ENCODE peak calls at places on chromosome 9, in four cellular contexts. M, B, Z and K are unnamed samples.

GRCh38 chr9:107174441-107174840 is 108.6 kb upstream of the RAD23B start:
- DNase-seq in Z (no peak), M (no peak), B (no peak), K (no peak)

GRCh38 chr9:120759755-120760400 is 33.3 kb downstream of the FBXW2 start:
- DNase-seq in B (no peak), M (no peak), Z (no peak), K (no peak)

GRCh38 chr9:133048595-133048994 is 13.2 kb upstream of the CEL start:
- DNase-seq in Z (no peak), M (peak), B (no peak), K (peak)

GRCh38 chr9:83596899-83597504 is 25.9 kb upstream of the IDNK start:
- DNase-seq in B (no peak), M (peak), Z (no peak), K (peak)

GRCh38 chr9:130846487-130847305 is 11.6 kb downstream of the ABL1 start:
- DNase-seq in M (peak), B (no peak), Z (no peak), K (no peak)

GRCh38 chr9:135103001-135103446 is 15.6 kb downstream of the OLFM1 start:
- DNase-seq in Z (no peak), B (no peak), M (no peak), K (no peak)

GRCh38 chr9:20620658-20621552 is 1.4 kb downstream of the MLLT3 start:
- DNase-seq in M (peak), Z (peak), B (peak), K (peak)

GRCh38 chr9:129823163-129823933 is 588 bp downstream of the TOR1A start:
- DNase-seq in M (peak), Z (no peak), B (peak), K (peak)

GRCh38 chr9:110128664-110129329 is 79.2 kb downstream of the C9orf152 start:
- DNase-seq in Z (no peak), M (no peak), B (no peak), K (no peak)

GRCh38 chr9:137000177-137000930 is 4.0 kb upstream of the CLIC3 start:
- DNase-seq in Z (no peak), B (no peak), M (no peak), K (peak)

GRCh38 chr9:21967169-21967568 is 27.0 kb downstream of the CDKN2A start:
- DNase-seq in M (no peak), Z (no peak), B (no peak), K (no peak)

GRCh38 chr9:79684711-79685575 is 113.2 kb downstream of the TLE4 start:
- DNase-seq in Z (no peak), B (no peak), M (peak), K (no peak)
- H3K27ac ChIP-seq in Z (no peak), B (no peak), M (no peak), K (no peak)

GRCh38 chr9:85741875-85742629 is at the start of gene AGTPBP1:
- DNase-seq in M (peak), Z (peak), B (peak), K (peak)
- H3K27ac ChIP-seq in M (peak), Z (peak), B (peak), K (peak)

GRCh38 chr9:14318934-14319513 is 5.1 kb upstream of the NFIB start:
- DNase-seq in Z (no peak), B (no peak), M (no peak), K (no peak)
- H3K27ac ChIP-seq in Z (peak), B (no peak), M (no peak), K (no peak)

GRCh38 chr9:69499401-69499800 is 172.8 kb downstream of the APBA1 start:
- DNase-seq in M (no peak), Z (no peak), B (no peak), K (no peak)

GRCh38 chr9:69498430-69498829 is 173.4 kb downstream of the ENTREP1 start:
- DNase-seq in Z (no peak), M (no peak), B (no peak), K (no peak)

GRCh38 chr9:69497816-69498215 is 172.8 kb downstream of the ENTREP1 start:
- DNase-seq in M (no peak), Z (no peak), B (no peak), K (no peak)

GRCh38 chr9:69500925-69501324 is 171.2 kb downstream of the APBA1 start:
- DNase-seq in B (no peak), Z (no peak), M (no peak), K (no peak)

DNA sequence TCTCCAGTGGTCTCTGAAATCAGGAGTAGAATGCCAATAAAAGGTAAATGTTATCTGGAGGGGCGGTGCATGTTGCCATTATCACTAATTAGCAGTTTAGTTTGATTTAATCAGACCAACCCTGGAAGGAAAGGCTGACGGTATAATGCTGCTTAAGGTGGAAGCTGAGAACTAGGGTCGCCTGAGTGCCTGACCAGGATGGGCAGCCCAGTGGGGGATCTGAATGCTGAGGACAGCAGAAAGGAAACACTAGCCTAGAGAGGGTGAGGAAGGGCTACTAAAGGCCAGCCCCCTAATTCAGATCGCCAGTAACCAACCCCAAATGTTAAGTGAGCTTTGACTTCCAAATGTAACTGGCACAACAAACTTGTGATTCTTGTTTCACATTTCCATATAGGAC is 172.2 kb downstream of the APBA1 start:
- DNase-seq in M (no peak), B (no peak), Z (no peak), K (no peak)
- H3K27ac ChIP-seq in M (no peak), B (no peak), Z (no peak), K (no peak)

DNA sequence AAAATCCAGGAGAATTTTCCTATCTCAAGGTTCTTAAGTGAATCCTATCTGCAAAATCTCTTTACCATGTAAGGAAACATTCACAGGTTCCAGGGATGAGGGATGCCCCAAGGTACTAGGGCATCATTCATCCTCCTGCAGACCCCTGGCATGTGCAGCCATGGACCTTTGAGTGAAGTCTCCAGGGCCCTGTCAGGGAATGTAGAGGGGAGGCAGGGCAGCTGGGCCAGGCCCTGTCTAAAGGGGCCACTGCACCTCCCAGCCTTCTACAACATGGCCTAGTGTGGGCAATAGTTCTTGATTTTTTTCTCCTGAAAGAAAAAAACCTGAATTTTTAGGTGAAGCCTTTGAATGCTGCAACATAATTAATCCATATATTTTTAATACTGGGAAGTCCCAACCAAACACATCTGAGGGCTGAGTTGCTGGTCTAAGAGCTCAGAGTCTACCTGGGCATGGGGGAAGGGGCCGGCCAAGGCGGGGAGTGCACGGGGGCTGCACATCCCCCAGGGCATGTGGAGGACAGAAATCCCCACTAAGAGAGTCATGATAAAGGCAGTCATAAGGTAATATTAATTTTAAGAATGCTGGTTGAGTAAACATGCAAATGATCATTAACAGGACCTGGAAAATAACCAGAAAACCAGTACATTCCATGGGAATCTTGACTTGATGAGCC is 63.1 kb downstream of the SEMA4D start:
- DNase-seq in M (no peak), Z (no peak), B (no peak), K (no peak)
- H3K27ac ChIP-seq in M (no peak), Z (no peak), B (peak), K (peak)